ENCODE peak calls at places on chromosomes 1 and 21, in eight cellular contexts. M is GM20000; U is stimulated activated naive CD8-positive, alpha-beta T cell treated with anti-CD3 and anti-CD28 coated beads, Interleukin-15, Interleukin-2, amounts not matched to agents 100 U/mL and 50 U/mL, for 24 hours; T is NCI-H1105 treated with DMSO at 0.1 percent for 48 hours; S is Caco-2; P is occipital lobe; L is neural crest cell; D is hepatocyte. V is an unnamed sample.

GRCh38 chr21:14711287-14711686 is 165.2 kb upstream of the SAMSN1 start:
- DNase-seq in M (no peak), U (no peak), T (no peak), S (no peak), P (no peak), L (no peak), D (no peak), V (no peak)

GRCh38 chr1:61993331-61993961 is 201.2 kb upstream of the L1TD1 start:
- DNase-seq in M (no peak), U (no peak), T (no peak), S (no peak), P (no peak), L (no peak), D (no peak), V (no peak)

GRCh38 chr1:40362699-40363098 is 10.8 kb upstream of the SMAP2 start:
- DNase-seq in M (no peak), U (no peak), T (no peak), S (no peak), P (no peak), L (no peak), D (no peak), V (no peak)

GRCh38 chr1:226995064-226995965 is 55.2 kb downstream of the COQ8A start:
- DNase-seq in M (peak; percentile 56), U (no peak), T (no peak), S (no peak), P (no peak), L (no peak), D (no peak), V (no peak)

GRCh38 chr1:145962157-145963102 is 1.9 kb downstream of the ANKRD34A start:
- DNase-seq in M (peak; percentile 43), U (peak; percentile 54), T (no peak), S (no peak), P (peak; percentile 76), L (no peak), D (peak; percentile 31), V (peak; percentile 77)

GRCh38 chr1:77825356-77825709 is 45.9 kb downstream of the MIGA1 start:
- DNase-seq in M (peak; percentile 16), U (no peak), T (peak; percentile 39), S (peak; percentile 32), P (no peak), L (no peak), D (peak; percentile 74), V (no peak)

GRCh38 chr1:202056644-202057334 is 46.4 kb downstream of the ELF3 start:
- DNase-seq in M (no peak), U (no peak), T (peak; percentile 95), S (peak; percentile 73), P (no peak), L (no peak), D (peak; percentile 69), V (peak; percentile 84)

GRCh38 chr1:188904201-188904600 is 1573.5 kb downstream of the BRINP3 start:
- DNase-seq in M (no peak), U (no peak), T (no peak), S (no peak), P (no peak), L (no peak), D (peak; percentile 43), V (no peak)

GRCh38 chr1:69569281-69569970 is 1.7 kb downstream of the LRRC7 start:
- DNase-seq in M (peak; percentile 12), U (no peak), T (no peak), S (no peak), P (peak; percentile 16), L (peak; percentile 9), D (no peak), V (no peak)

GRCh38 chr1:157001304-157001703 is 44.2 kb downstream of the ARHGEF11 start:
- DNase-seq in M (no peak), U (no peak), T (no peak), S (no peak), P (no peak), L (no peak), D (no peak), V (no peak)

GRCh38 chr21:28608646-28609045 is 384.0 kb downstream of the LTN1 start:
- DNase-seq in M (no peak), U (no peak), T (no peak), S (no peak), P (no peak), L (no peak), D (no peak), V (no peak)

GRCh38 chr1:35030338-35031102 is 1.2 kb downstream of the ZMYM6 start:
- DNase-seq in M (peak; percentile 41), U (no peak), T (no peak), S (no peak), P (no peak), L (no peak), D (no peak), V (no peak)

GRCh38 chr1:116769050-116769449 is 14.8 kb downstream of the CD2 start:
- DNase-seq in M (no peak), U (peak; percentile 44), T (no peak), S (no peak), P (no peak), L (no peak), D (no peak), V (no peak)

GRCh38 chr1:54806931-54807611 is 5.9 kb upstream of the TTC22 start:
- DNase-seq in M (no peak), U (peak; percentile 38), T (no peak), S (no peak), P (no peak), L (no peak), D (no peak), V (no peak)

GRCh38 chr1:25572708-25573590 is 29.5 kb downstream of the LDLRAP1 start:
- DNase-seq in M (peak; percentile 71), U (peak; percentile 67), T (peak; percentile 7), S (peak; percentile 75), P (no peak), L (peak; percentile 69), D (peak; percentile 79), V (peak; percentile 74)

GRCh38 chr1:240706150-240706904 is 94.4 kb upstream of the GREM2 start:
- DNase-seq in M (no peak), U (no peak), T (no peak), S (no peak), P (no peak), L (no peak), D (peak; percentile 12), V (no peak)

GRCh38 chr1:59290173-59290954 is 6.5 kb upstream of the FGGY start:
- DNase-seq in M (peak; percentile 51), U (peak; percentile 20), T (no peak), S (peak; percentile 51), P (no peak), L (no peak), D (peak; percentile 69), V (peak; percentile 71)

GRCh38 chr1:182301026-182301436 is 90.6 kb downstream of the GLUL start:
- DNase-seq in M (no peak), U (no peak), T (no peak), S (no peak), P (no peak), L (no peak), D (no peak), V (no peak)

GRCh38 chr1:232293361-232293760 is 336.6 kb downstream of the SIPA1L2 start:
- DNase-seq in M (no peak), U (no peak), T (no peak), S (no peak), P (no peak), L (no peak), D (no peak), V (no peak)